ENCODE peak calls at places on chromosomes 12 and 14, in four cellular contexts. W is pancreas, E is GM06990, A is mucosa of descending colon. K is an unnamed sample.

GRCh38 chr12:106170285-106170684 is 31.5 kb upstream of the NUAK1 start:
- DNase-seq in A (no peak), W (no peak), E (no peak), K (no peak)

GRCh38 chr12:74537126-74537706 is 419 bp upstream of the ATXN7L3B start:
- DNase-seq in W (no peak), A (no peak), E (no peak), K (peak)

GRCh38 chr14:50954811-50955372 is 10.6 kb upstream of the PYGL start:
- DNase-seq in A (no peak), E (no peak), W (no peak), K (peak)

GRCh38 chr12:103857164-103857563 is 16.1 kb upstream of the NT5DC3 start:
- DNase-seq in A (no peak), E (no peak), W (no peak), K (no peak)

GRCh38 chr12:63815482-63815852 is 29.0 kb upstream of the SRGAP1 start:
- DNase-seq in W (no peak), E (no peak), A (no peak), K (no peak)

GRCh38 chr14:94373708-94374107 is 14.7 kb downstream of the SERPINA1 start:
- DNase-seq in E (no peak), W (no peak), A (no peak), K (no peak)

GRCh38 chr14:37970696-37971095 is 237.0 kb upstream of the SSTR1 start:
- DNase-seq in W (no peak), A (no peak), E (no peak), K (no peak)

GRCh38 chr12:122297494-122297893 is 31.2 kb upstream of the VPS33A start:
- DNase-seq in W (no peak), E (no peak), A (no peak), K (no peak)

GRCh38 chr12:23098110-23099049 is 473.4 kb downstream of the ETNK1 start:
- DNase-seq in A (no peak), E (no peak), W (no peak), K (no peak)

GRCh38 chr12:27237790-27238771 is 6.0 kb upstream of the STK38L start:
- DNase-seq in A (no peak), W (no peak), E (no peak), K (no peak)

GRCh38 chr14:69773571-69774276 is 6.8 kb downstream of the SRSF5 start:
- DNase-seq in E (no peak), W (no peak), A (no peak), K (no peak)

GRCh38 chr14:74080820-74081460 is 3.3 kb downstream of the ALDH6A1 start:
- DNase-seq in A (no peak), W (no peak), E (no peak), K (no peak)

GRCh38 chr14:57987596-57988300 is 121.9 kb upstream of the SLC35F4 start:
- DNase-seq in E (no peak), W (no peak), A (no peak), K (no peak)

GRCh38 chr12:62802981-62803380 is 132.0 kb downstream of the PPM1H start:
- DNase-seq in E (no peak), W (no peak), A (no peak), K (no peak)

GRCh38 chr12:97148941-97149559 is 242.0 kb downstream of the NEDD1 start:
- DNase-seq in W (peak), A (no peak), E (peak), K (peak)

DNA sequence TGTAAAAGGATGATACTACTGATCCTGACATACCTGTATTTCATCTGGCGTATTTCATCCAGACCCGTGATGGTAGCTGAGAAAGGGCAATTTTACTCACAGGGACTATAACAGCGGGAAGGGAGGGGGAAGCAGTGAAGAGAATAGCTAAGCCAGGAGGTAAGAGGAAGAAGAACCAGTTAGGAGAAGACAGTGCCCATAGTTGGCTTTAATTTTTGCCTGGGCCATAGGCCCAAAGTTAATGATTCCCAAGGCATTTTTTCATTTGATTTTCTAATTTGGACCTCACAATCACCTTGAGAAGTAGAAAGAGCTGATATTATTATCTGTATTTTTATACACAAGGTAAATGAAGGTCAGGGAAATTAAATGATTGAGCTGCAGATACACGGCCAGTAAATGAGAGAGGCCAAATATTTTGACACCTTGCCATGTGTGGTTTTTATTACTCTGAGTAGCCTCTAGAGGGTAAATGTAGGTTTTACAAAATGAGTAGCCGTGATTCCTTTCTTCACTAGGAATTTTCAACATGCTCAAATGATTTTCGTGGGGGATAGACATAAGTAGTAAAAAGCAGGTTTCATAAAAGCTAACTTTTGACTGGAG is 382.2 kb downstream of the FUT8 start:
- DNase-seq in A (no peak), E (no peak), W (no peak), K (no peak)
- TF ChIP-seq CTCF in A (no peak), E (no peak), W (no peak), K (no peak)

GRCh38 chr12:15583804-15584203 is 205.4 kb downstream of the EPS8 start:
- DNase-seq in W (no peak), E (no peak), A (no peak), K (no peak)

GRCh38 chr12:15581006-15581405 is 208.2 kb downstream of the EPS8 start:
- DNase-seq in A (no peak), E (no peak), W (no peak), K (no peak)

GRCh38 chr12:15575797-15576560 is 213.2 kb downstream of the EPS8 start:
- DNase-seq in E (no peak), A (no peak), W (no peak), K (no peak)

GRCh38 chr12:15584366-15585041 is 204.7 kb downstream of the EPS8 start:
- DNase-seq in A (no peak), E (no peak), W (no peak), K (peak)

GRCh38 chr12:15580431-15580830 is 208.8 kb downstream of the EPS8 start:
- DNase-seq in E (no peak), W (no peak), A (no peak), K (no peak)
- TF ChIP-seq CTCF in E (no peak), W (no peak), A (no peak), K (peak)

GRCh38 chr12:17283563-17283962 is 677.6 kb upstream of the LMO3 start:
- DNase-seq in W (no peak), E (no peak), A (no peak), K (no peak)

GRCh38 chr12:17276196-17276595 is 670.2 kb upstream of the LMO3 start:
- DNase-seq in W (no peak), E (no peak), A (no peak), K (no peak)

GRCh38 chr12:17284873-17285272 is 678.9 kb upstream of the LMO3 start:
- DNase-seq in E (no peak), W (no peak), A (no peak), K (no peak)

GRCh38 chr12:17278946-17279345 is 673.0 kb upstream of the LMO3 start:
- DNase-seq in E (no peak), A (no peak), W (no peak), K (no peak)
- TF ChIP-seq CTCF in E (no peak), A (no peak), W (no peak), K (no peak)

GRCh38 chr12:16349132-16349463 is 1.7 kb downstream of the MGST1 start:
- DNase-seq in W (no peak), A (no peak), E (no peak), K (peak)
- TF ChIP-seq CTCF in W (no peak), A (no peak), E (no peak), K (no peak)

GRCh38 chr14:49464885-49465284 is 121.3 kb downstream of the RPS29 start:
- DNase-seq in E (no peak), A (no peak), W (no peak), K (no peak)

GRCh38 chr14:49463146-49463545 is 123.0 kb downstream of the RPS29 start:
- DNase-seq in A (no peak), E (no peak), W (no peak), K (no peak)

GRCh38 chr14:49460647-49461046 is 125.5 kb downstream of the RPS29 start:
- DNase-seq in A (no peak), W (no peak), E (no peak), K (no peak)

GRCh38 chr14:49456589-49456988 is 129.6 kb downstream of the RPS29 start:
- DNase-seq in A (no peak), W (no peak), E (no peak), K (no peak)

GRCh38 chr14:49461529-49462401 is 124.4 kb downstream of the RPS29 start:
- DNase-seq in A (no peak), E (peak), W (no peak), K (peak)
- TF ChIP-seq CTCF in A (peak), E (peak), W (peak), K (peak)

GRCh38 chr14:35985504-35986218 is 159.5 kb downstream of the BRMS1L start:
- DNase-seq in A (no peak), E (no peak), W (no peak), K (no peak)
- TF ChIP-seq CTCF in A (no peak), E (no peak), W (no peak), K (no peak)

DNA sequence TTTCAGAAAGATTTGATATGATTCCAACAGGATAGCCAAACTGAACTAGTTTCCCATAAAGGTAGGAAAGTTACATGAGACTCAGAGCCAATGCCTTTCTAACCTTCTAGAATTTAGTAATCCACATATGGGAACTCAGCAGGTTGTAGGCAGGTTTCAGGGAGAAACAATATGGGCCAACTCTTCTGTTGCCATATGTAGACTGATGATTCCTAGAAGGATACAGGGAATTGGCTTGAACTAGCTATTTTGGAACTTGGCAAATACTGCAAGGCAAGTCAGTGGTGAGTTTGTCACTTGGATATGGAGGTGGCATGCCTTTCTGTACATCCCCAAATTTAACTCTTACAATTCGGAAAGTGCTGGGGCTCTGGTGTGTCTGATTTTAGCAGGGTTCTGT is 15.5 kb downstream of the SUDS3 start:
- DNase-seq in E (no peak), W (no peak), A (no peak), K (no peak)
- TF ChIP-seq CTCF in E (no peak), W (no peak), A (no peak), K (no peak)